ENCODE peak calls at places on chromosome 20, in six cellular contexts. G is choroid plexus epithelial cell; H is activated T-helper 9 cell treated with anti-CD3 and anti-CD28 coated beads, Interleukin-2, amount 50 U/mL, for 16 hours; C is NCI-H2081; R is A549; V is testis. Q is an unnamed sample.
A peak's percentile ranks its signal among the peaks of the same experiment; 100 is the strongest.

GRCh38 chr20:31751126-31751525 is 12.0 kb downstream of the TPX2 start:
- DNase-seq in G (peak; percentile 94), H (no peak), C (no peak), R (no peak), V (no peak), Q (peak; percentile 86)

GRCh38 chr20:57189713-57190112 is 76.7 kb downstream of the BMP7 start:
- DNase-seq in G (no peak), H (no peak), C (no peak), R (no peak), V (no peak), Q (no peak)

GRCh38 chr20:44050925-44051660 is 135.9 kb downstream of the JPH2 start:
- DNase-seq in G (no peak), H (no peak), C (no peak), R (no peak), V (no peak), Q (no peak)

GRCh38 chr20:50320910-50321796 is 130.5 kb downstream of the CEBPB start:
- DNase-seq in G (peak; percentile 96), H (no peak), C (no peak), R (peak; percentile 89), V (peak; percentile 79), Q (peak; percentile 98)

GRCh38 chr20:36644032-36644712 is 1.8 kb downstream of the SLA2 start:
- DNase-seq in G (no peak), H (peak; percentile 39), C (no peak), R (no peak), V (no peak), Q (no peak)

GRCh38 chr20:20568604-20569205 is 143.7 kb downstream of the RALGAPA2 start:
- DNase-seq in G (peak; percentile 75), H (no peak), C (peak; percentile 69), R (peak; percentile 59), V (peak; percentile 48), Q (peak; percentile 61)

GRCh38 chr20:10306440-10307358 is 88.1 kb downstream of the SNAP25 start:
- DNase-seq in G (peak; percentile 94), H (no peak), C (no peak), R (no peak), V (no peak), Q (peak; percentile 85)

GRCh38 chr20:1566701-1567100 is 9.2 kb upstream of the SIRPD start:
- DNase-seq in G (no peak), H (no peak), C (no peak), R (no peak), V (no peak), Q (no peak)

GRCh38 chr20:63089051-63089907 is 82.5 kb upstream of the BHLHE23 start:
- DNase-seq in G (no peak), H (no peak), C (no peak), R (no peak), V (peak; percentile 8), Q (no peak)

GRCh38 chr20:46934746-46935283 is 40.2 kb downstream of the EYA2 start:
- DNase-seq in G (no peak), H (no peak), C (no peak), R (no peak), V (no peak), Q (no peak)

GRCh38 chr20:40650707-40651106 is 38.3 kb downstream of the MAFB start:
- DNase-seq in G (peak; percentile 21), H (no peak), C (no peak), R (no peak), V (peak; percentile 47), Q (no peak)

GRCh38 chr20:36950432-36951197 is 893 bp downstream of the SAMHD1 start:
- DNase-seq in G (peak; percentile 23), H (peak; percentile 15), C (no peak), R (peak; percentile 16), V (peak; percentile 50), Q (peak; percentile 47)

GRCh38 chr20:20130399-20130798 is 78.1 kb downstream of the CFAP61 start:
- DNase-seq in G (peak; percentile 10), H (no peak), C (peak; percentile 68), R (peak; percentile 48), V (no peak), Q (peak; percentile 4)

GRCh38 chr20:49870261-49870660 is 45.1 kb downstream of the SPATA2 start:
- DNase-seq in G (no peak), H (no peak), C (no peak), R (no peak), V (no peak), Q (no peak)

GRCh38 chr20:43430265-43430664 is 27.4 kb upstream of the SRSF6 start:
- DNase-seq in G (no peak), H (no peak), C (no peak), R (no peak), V (no peak), Q (no peak)

GRCh38 chr20:35263609-35264223 is 14.2 kb downstream of the MMP24OS start:
- DNase-seq in G (no peak), H (no peak), C (no peak), R (peak; percentile 89), V (no peak), Q (no peak)

GRCh38 chr20:32445539-32446273 is 87.6 kb downstream of the ASXL1 start:
- DNase-seq in G (no peak), H (no peak), C (no peak), R (no peak), V (no peak), Q (peak; percentile 25)

GRCh38 chr20:62138912-62139311 is 4.3 kb downstream of the PSMA7 start:
- DNase-seq in G (no peak), H (no peak), C (no peak), R (no peak), V (no peak), Q (no peak)

GRCh38 chr20:38751360-38751976 is 3.2 kb downstream of the ACTR5 start:
- DNase-seq in G (peak; percentile 77), H (no peak), C (no peak), R (peak; percentile 52), V (no peak), Q (peak; percentile 60)

GRCh38 chr20:51528263-51529026 is 14.1 kb downstream of the NFATC2 start:
- DNase-seq in G (no peak), H (peak; percentile 57), C (no peak), R (no peak), V (no peak), Q (no peak)

GRCh38 chr20:1894951-1895673 is at the start of gene SIRPA:
- DNase-seq in G (peak; percentile 63), H (no peak), C (no peak), R (peak; percentile 43), V (peak; percentile 70), Q (peak; percentile 90)

GRCh38 chr20:36102809-36103596 is 51.5 kb upstream of the EPB41L1 start:
- DNase-seq in G (no peak), H (no peak), C (no peak), R (peak; percentile 35), V (peak; percentile 26), Q (no peak)

GRCh38 chr20:56810141-56810540 is 181.0 kb downstream of the TFAP2C start:
- DNase-seq in G (no peak), H (no peak), C (no peak), R (no peak), V (no peak), Q (no peak)

GRCh38 chr20:22861990-22862389 is 173.1 kb upstream of the SSTR4 start:
- DNase-seq in G (no peak), H (no peak), C (no peak), R (no peak), V (no peak), Q (no peak)

GRCh38 chr20:10715035-10715434 is 41.2 kb upstream of the JAG1 start:
- DNase-seq in G (peak; percentile 65), H (no peak), C (no peak), R (peak; percentile 68), V (no peak), Q (no peak)

GRCh38 chr20:7503501-7503900 is 436.8 kb downstream of the HAO1 start:
- DNase-seq in G (no peak), H (no peak), C (no peak), R (no peak), V (no peak), Q (no peak)

GRCh38 chr20:44280387-44280786 is 30.6 kb downstream of the FITM2 start:
- DNase-seq in G (no peak), H (no peak), C (no peak), R (no peak), V (no peak), Q (no peak)

GRCh38 chr20:8153281-8153908 is 21.3 kb downstream of the PLCB1 start:
- DNase-seq in G (peak; percentile 88), H (no peak), C (no peak), R (no peak), V (no peak), Q (peak; percentile 10)

GRCh38 chr20:57205625-57206219 is 60.7 kb downstream of the BMP7 start:
- DNase-seq in G (peak; percentile 64), H (no peak), C (no peak), R (peak; percentile 20), V (no peak), Q (peak; percentile 41)

GRCh38 chr20:48923149-48923718 is 1.7 kb downstream of the ARFGEF2 start:
- DNase-seq in G (no peak), H (no peak), C (no peak), R (no peak), V (no peak), Q (no peak)

GRCh38 chr20:64057628-64058498 is 5.1 kb upstream of the TCEA2 start:
- DNase-seq in G (peak; percentile 67), H (peak; percentile 69), C (peak; percentile 78), R (peak; percentile 69), V (peak; percentile 79), Q (peak; percentile 84)

GRCh38 chr20:36145877-36146707 is 8.4 kb upstream of the EPB41L1 start:
- DNase-seq in G (no peak), H (no peak), C (no peak), R (no peak), V (no peak), Q (peak; percentile 63)

GRCh38 chr20:22584630-22584921 is 204 bp upstream of the FOXA2 start:
- DNase-seq in G (no peak), H (no peak), C (peak; percentile 97), R (peak; percentile 96), V (no peak), Q (no peak)

Q was measured in astrocyte of the hippocampus.